ENCODE peak calls at places on chromosomes 4 and X, in six cellular contexts. A is tibial nerve; Y is tibial artery; J is sigmoid colon; P is CD8-positive, alpha-beta T cell; X is spleen. G is an unnamed sample.

GRCh38 chr4:2802618-2803531 is 10.0 kb downstream of the SH3BP2 start:
- DNase-seq in A (no peak), Y (peak), J (peak), P (no peak), X (peak), G (no peak)

GRCh38 chr4:7540216-7540615 is 105.5 kb upstream of the PSAPL1 start:
- DNase-seq in A (no peak), Y (no peak), J (no peak), P (no peak), X (no peak), G (no peak)

GRCh38 chr4:1635452-1635851 is 48.7 kb downstream of the FAM53A start:
- DNase-seq in A (no peak), Y (no peak), J (no peak), P (no peak), X (no peak), G (no peak)

GRCh38 chr4:121764702-121765367 is at the start of gene SMIM43:
- DNase-seq in A (no peak), Y (no peak), J (no peak), P (no peak), X (no peak), G (peak)

GRCh38 chrX:69299271-69299670 is 134.0 kb upstream of the PJA1 start:
- DNase-seq in A (no peak), Y (no peak), J (no peak), P (no peak), X (no peak), G (no peak)

GRCh38 chrX:9785944-9786741 is at the start of gene SHROOM2:
- DNase-seq in A (no peak), Y (no peak), J (no peak), P (no peak), X (peak), G (no peak)

GRCh38 chr4:153748378-153748777 is 11.4 kb downstream of the RNF175 start:
- DNase-seq in A (no peak), Y (peak), J (no peak), P (no peak), X (no peak), G (no peak)

GRCh38 chr4:155207534-155208257 is 740 bp upstream of the NPY2R start:
- DNase-seq in A (no peak), Y (no peak), J (no peak), P (no peak), X (no peak), G (no peak)

GRCh38 chr4:16269742-16270522 is 43.7 kb upstream of the TAPT1 start:
- DNase-seq in A (no peak), Y (no peak), J (no peak), P (no peak), X (no peak), G (no peak)

GRCh38 chrX:12891915-12892506 is 14.4 kb upstream of the TLR8 start:
- DNase-seq in A (no peak), Y (no peak), J (no peak), P (no peak), X (no peak), G (no peak)

GRCh38 chr4:41212221-41213203 is 1.8 kb downstream of the APBB2 start:
- DNase-seq in A (no peak), Y (no peak), J (peak), P (no peak), X (no peak), G (peak)

GRCh38 chrX:114584434-114584943 is 603 bp downstream of the HTR2C start:
- DNase-seq in A (no peak), Y (no peak), J (no peak), P (no peak), X (peak), G (no peak)

GRCh38 chrX:17374619-17375360 is at the start of gene NHS:
- DNase-seq in A (peak), Y (peak), J (peak), P (no peak), X (peak), G (no peak)

GRCh38 chr4:1109898-1110506 is 3.4 kb downstream of the RNF212 start:
- DNase-seq in A (no peak), Y (no peak), J (no peak), P (no peak), X (no peak), G (no peak)

GRCh38 chrX:53288173-53288572 is 6.8 kb upstream of the IQSEC2 start:
- DNase-seq in A (no peak), Y (peak), J (no peak), P (no peak), X (no peak), G (peak)

GRCh38 chr4:95248713-95249401 is 299.9 kb downstream of the UNC5C start:
- DNase-seq in A (no peak), Y (no peak), J (no peak), P (no peak), X (no peak), G (no peak)

GRCh38 chrX:131709553-131709952 is 165.7 kb downstream of the OR13H1 start:
- DNase-seq in A (no peak), Y (no peak), J (no peak), P (no peak), X (no peak), G (no peak)

GRCh38 chr4:27094785-27095184 is 234.1 kb downstream of the STIM2 start:
- DNase-seq in A (no peak), Y (no peak), J (no peak), P (no peak), X (no peak), G (no peak)

GRCh38 chr4:52051213-52051614 is at the start of gene SPATA18:
- DNase-seq in A (no peak), Y (no peak), J (peak), P (no peak), X (peak), G (no peak)
- H3K27ac ChIP-seq in A (no peak), Y (peak), J (peak), P (no peak), X (no peak), G (no peak)

GRCh38 chr4:118004088-118004487 is 30.2 kb upstream of the NDST3 start:
- DNase-seq in A (no peak), Y (no peak), J (no peak), P (no peak), X (no peak), G (no peak)

GRCh38 chr4:118005883-118006282 is 28.4 kb upstream of the NDST3 start:
- DNase-seq in A (no peak), Y (no peak), J (no peak), P (no peak), X (no peak), G (no peak)
- TF ChIP-seq CTCF in A (no peak), Y (no peak), J (no peak), P (no peak), X (no peak), G (no peak)

GRCh38 chrX:71053217-71053621 is 14.9 kb downstream of the SNX12 start:
- DNase-seq in A (no peak), Y (no peak), J (no peak), P (no peak), X (no peak), G (no peak)
- H3K4me3 ChIP-seq in A (no peak), Y (no peak), J (no peak), P (no peak), X (peak), G (no peak)

GRCh38 chr4:38424171-38424871 is 239.7 kb upstream of the KLF3 start:
- DNase-seq in A (no peak), Y (no peak), J (no peak), P (no peak), X (no peak), G (no peak)
- H3K27ac ChIP-seq in A (no peak), Y (no peak), J (no peak), P (no peak), X (no peak), G (no peak)

GRCh38 chr4:45971108-45971507 is 152.7 kb downstream of the GABRG1 start:
- DNase-seq in A (no peak), Y (no peak), J (no peak), P (no peak), X (no peak), G (no peak)
- TF ChIP-seq CTCF in A (no peak), Y (no peak), J (no peak), P (no peak), X (no peak), G (no peak)